ENCODE peak calls at places on chromosomes 7 and 10, in six cellular contexts. H is OCI-LY7, Y is astrocyte, W is tibial nerve, I is colonic mucosa, L is uterus. Z is an unnamed sample.

GRCh38 chr10:30827531-30828120 is 198.1 kb upstream of the LYZL2 start:
- DNase-seq in W (no peak), Y (peak), H (no peak), I (no peak), L (no peak), Z (no peak)

GRCh38 chr7:150361807-150362621 is 6.6 kb upstream of the REPIN1 start:
- DNase-seq in H (no peak), Y (no peak), I (no peak), L (no peak), W (no peak), Z (no peak)

GRCh38 chr7:107788662-107789061 is 14.4 kb downstream of the SLC26A3 start:
- DNase-seq in I (no peak), H (peak), Y (no peak), L (no peak), W (no peak), Z (no peak)

GRCh38 chr7:81064446-81064845 is 145.6 kb upstream of the SEMA3C start:
- DNase-seq in W (no peak), H (no peak), L (no peak), Y (no peak), I (peak), Z (no peak)

GRCh38 chr7:36191292-36191920 is 38.4 kb downstream of the EEPD1 start:
- DNase-seq in L (peak), Y (no peak), I (no peak), W (no peak), H (peak), Z (no peak)

GRCh38 chr10:127939786-127940330 is 33.0 kb downstream of the PTPRE start:
- DNase-seq in L (no peak), H (no peak), W (no peak), I (no peak), Y (no peak), Z (no peak)

GRCh38 chr7:159105066-159105780 is 39.4 kb downstream of the VIPR2 start:
- DNase-seq in Y (no peak), I (no peak), L (peak), W (no peak), H (no peak), Z (no peak)

GRCh38 chr10:73368238-73368637 is 9.6 kb upstream of the CFAP70 start:
- DNase-seq in Y (no peak), L (no peak), H (no peak), I (no peak), W (no peak), Z (no peak)

GRCh38 chr10:104589431-104589830 is 51.7 kb upstream of the SORCS3 start:
- DNase-seq in H (no peak), W (no peak), I (no peak), L (no peak), Y (peak), Z (no peak)

GRCh38 chr7:115218076-115218475 is 296.2 kb downstream of the MDFIC start:
- DNase-seq in L (no peak), W (no peak), I (no peak), H (no peak), Y (no peak), Z (no peak)

GRCh38 chr7:77378584-77378983 is 37.6 kb downstream of the GSAP start:
- DNase-seq in W (no peak), Y (no peak), L (no peak), I (no peak), H (no peak), Z (no peak)

GRCh38 chr7:128166603-128167315 is 74.3 kb upstream of the LEP start:
- DNase-seq in Y (no peak), W (no peak), H (no peak), I (no peak), L (no peak), Z (no peak)

GRCh38 chr10:73493781-73494180 is 2.0 kb downstream of the PPP3CB start:
- DNase-seq in L (no peak), I (no peak), W (no peak), H (no peak), Y (peak), Z (no peak)

GRCh38 chr10:94287331-94287730 is 75.4 kb downstream of the NOC3L start:
- DNase-seq in H (no peak), Y (no peak), L (no peak), W (no peak), I (no peak), Z (no peak)

GRCh38 chr7:64890761-64891666 is 12.1 kb upstream of the ZNF273 start:
- DNase-seq in W (no peak), Y (no peak), L (no peak), H (no peak), I (no peak), Z (no peak)

GRCh38 chr10:124722812-124723783 is 21.1 kb downstream of the FAM53B start:
- DNase-seq in H (no peak), Y (no peak), W (no peak), I (no peak), L (peak), Z (no peak)

GRCh38 chr10:121694327-121694965 is 96.2 kb upstream of the FGFR2 start:
- DNase-seq in Y (no peak), H (no peak), W (no peak), L (no peak), I (no peak), Z (no peak)

GRCh38 chr10:78407009-78407711 is 373.5 kb downstream of the RPS24 start:
- DNase-seq in Y (peak), L (peak), H (peak), W (peak), I (peak), Z (peak)
- H3K4me3 ChIP-seq in Y (peak), L (peak), H (no peak), W (no peak), I (peak), Z (peak)

GRCh38 chr10:28332699-28333098 is 29.8 kb upstream of the MPP7 start:
- DNase-seq in H (peak), I (no peak), Y (no peak), W (no peak), L (no peak), Z (no peak)
- H3K4me3 ChIP-seq in H (peak), I (no peak), Y (no peak), W (no peak), L (no peak), Z (no peak)

GRCh38 chr10:3932597-3933380 is 147.8 kb upstream of the KLF6 start:
- DNase-seq in L (no peak), I (no peak), W (no peak), H (no peak), Y (no peak), Z (no peak)

GRCh38 chr10:3933733-3934132 is 148.7 kb upstream of the KLF6 start:
- DNase-seq in H (no peak), L (no peak), I (no peak), Y (no peak), W (no peak), Z (no peak)

GRCh38 chr10:3936422-3937040 is 151.5 kb upstream of the KLF6 start:
- DNase-seq in Y (no peak), W (no peak), L (no peak), H (no peak), I (peak), Z (no peak)

GRCh38 chr10:3935141-3935540 is 150.1 kb upstream of the KLF6 start:
- DNase-seq in W (peak), Y (peak), I (no peak), L (peak), H (no peak), Z (no peak)

DNA sequence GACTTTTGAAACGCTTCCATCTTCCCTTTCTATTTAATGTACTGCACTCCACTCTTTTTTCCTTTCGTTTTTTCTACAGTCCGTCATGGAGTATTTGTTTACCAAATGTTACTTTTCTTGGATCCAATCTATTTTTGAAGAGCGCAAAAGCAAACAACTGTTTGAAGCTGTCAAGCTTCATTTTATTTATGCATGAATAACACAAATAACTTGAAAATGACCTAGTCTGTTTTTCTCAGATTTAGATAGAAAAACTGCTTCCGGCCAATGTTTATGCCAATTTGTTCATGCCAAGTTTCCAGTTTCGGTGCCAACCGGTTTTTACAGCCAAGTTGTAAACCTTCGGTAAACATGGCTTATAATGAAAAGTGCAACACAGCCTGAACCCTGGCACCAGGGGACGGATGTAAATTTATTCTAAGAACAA is 150.9 kb upstream of the KLF6 start:
- DNase-seq in L (peak), W (no peak), Y (peak), I (peak), H (no peak), Z (no peak)
- H3K4me3 ChIP-seq in L (peak), W (no peak), Y (no peak), I (no peak), H (no peak), Z (no peak)

DNA sequence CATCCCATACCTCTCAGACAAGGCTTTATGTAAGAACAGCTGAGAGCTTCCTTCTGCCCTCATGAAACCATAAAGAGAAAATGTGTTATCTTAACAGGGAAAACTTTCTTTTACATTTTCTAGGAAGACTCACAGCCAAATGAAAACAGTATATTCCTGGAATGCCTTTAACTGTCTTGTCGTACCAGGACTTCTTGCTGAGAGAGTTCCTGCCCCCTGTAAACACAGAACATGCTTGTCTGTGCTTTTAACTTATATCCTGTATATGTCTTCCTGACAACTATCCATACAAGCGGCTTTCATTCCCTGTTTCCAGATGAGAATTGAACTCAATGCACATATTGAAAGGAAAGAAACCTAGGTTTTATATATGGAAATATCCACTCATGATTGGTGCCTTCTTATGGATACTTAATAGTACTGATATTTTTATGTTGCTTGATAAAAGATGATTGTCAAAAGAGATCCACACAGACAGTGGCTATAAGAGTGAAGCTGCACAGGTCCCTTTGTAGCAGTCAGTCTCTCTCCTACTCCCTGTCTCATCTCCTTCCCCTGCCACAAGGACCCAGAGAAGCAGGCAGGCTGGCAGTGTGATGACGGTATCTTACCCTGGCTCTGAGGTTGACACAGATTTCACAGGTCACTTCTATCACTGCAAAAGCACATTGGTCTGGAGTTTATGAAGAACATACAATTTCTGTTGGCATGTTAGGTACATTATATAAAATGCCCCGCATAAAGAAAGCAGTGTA is 64.6 kb upstream of the AHR start:
- DNase-seq in W (no peak), I (no peak), Y (no peak), H (no peak), L (no peak), Z (no peak)
- H3K4me3 ChIP-seq in W (no peak), I (no peak), Y (no peak), H (no peak), L (no peak), Z (no peak)

DNA sequence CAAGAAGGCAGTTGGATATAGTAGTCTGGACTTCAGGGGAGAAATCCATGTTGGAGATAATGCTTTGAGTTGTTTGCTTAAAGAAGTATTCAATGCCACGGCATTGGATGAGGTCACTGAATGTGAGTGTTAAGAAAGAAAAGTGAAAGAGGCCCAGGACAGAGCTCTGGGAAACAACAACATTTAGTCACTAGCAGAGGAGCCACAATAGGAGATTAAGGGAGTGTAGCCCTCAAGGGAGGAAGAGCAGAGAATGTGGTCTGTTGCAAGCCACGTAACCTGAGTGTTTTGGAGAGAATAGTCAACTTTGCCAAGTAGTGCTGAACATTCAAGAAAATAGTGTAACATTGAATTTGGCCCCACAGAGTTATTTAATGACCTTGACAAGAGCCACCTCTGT is 114.7 kb downstream of the MYO3A start:
- DNase-seq in W (no peak), I (no peak), Y (peak), L (no peak), H (no peak), Z (no peak)
- H3K4me3 ChIP-seq in W (no peak), I (no peak), Y (no peak), L (no peak), H (no peak), Z (no peak)

DNA sequence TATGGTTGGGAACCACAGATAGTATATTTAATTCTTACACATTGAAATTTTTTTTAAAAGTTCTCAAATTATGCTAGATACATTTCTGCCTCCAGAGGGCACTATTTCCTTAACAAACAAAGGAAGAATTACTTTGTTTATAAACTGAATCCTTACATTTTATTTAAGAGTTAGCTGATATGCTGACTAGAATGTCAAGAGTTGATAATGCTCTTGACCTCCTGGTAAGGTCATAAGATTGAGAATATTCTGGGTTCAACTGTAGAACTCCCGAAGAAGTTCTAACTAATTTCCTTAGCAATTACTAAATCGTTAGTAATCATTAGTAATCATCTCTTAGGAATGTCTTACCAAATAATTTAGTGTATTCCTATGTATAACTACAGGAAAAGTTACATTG is 95.3 kb upstream of the CYP26C1 start:
- DNase-seq in L (no peak), I (no peak), W (peak), Y (peak), H (peak), Z (peak)
- H3K4me3 ChIP-seq in L (no peak), I (no peak), W (no peak), Y (no peak), H (no peak), Z (no peak)

GRCh38 chr7:72182036-72182435 is 230.1 kb downstream of the CALN1 start:
- DNase-seq in I (no peak), W (no peak), L (no peak), Y (no peak), H (no peak), Z (no peak)
- H3K4me3 ChIP-seq in I (no peak), W (no peak), L (no peak), Y (no peak), H (no peak), Z (no peak)

GRCh38 chr7:99560834-99561734 is 2.6 kb downstream of the ZNF655 start:
- DNase-seq in W (no peak), H (no peak), Y (no peak), L (no peak), I (no peak), Z (no peak)

GRCh38 chr7:99562114-99562784 is 3.8 kb downstream of the ZNF655 start:
- DNase-seq in L (no peak), W (no peak), I (no peak), Y (no peak), H (no peak), Z (no peak)

GRCh38 chr7:99561735-99562051 is 3.3 kb downstream of the ZNF655 start:
- DNase-seq in W (no peak), Y (no peak), I (no peak), L (no peak), H (no peak), Z (no peak)

GRCh38 chr7:99562832-99563231 is 4.4 kb downstream of the ZNF655 start:
- DNase-seq in Y (peak), W (no peak), I (peak), L (no peak), H (no peak), Z (no peak)

GRCh38 chr7:99563650-99564049 is 5.2 kb downstream of the ZNF655 start:
- DNase-seq in I (no peak), W (no peak), L (no peak), Y (peak), H (no peak), Z (no peak)
- H3K4me3 ChIP-seq in I (no peak), W (no peak), L (no peak), Y (peak), H (no peak), Z (no peak)

Z was measured in iPS DF 6.9.